ENCODE peak calls at places on chromosomes 5 and 9, in four cellular contexts. Y, V, C and E are unnamed samples.

GRCh38 chr5:148979104-148979723 is 83.6 kb downstream of the SH3TC2 start:
- DNase-seq in Y (no peak), V (peak), C (no peak), E (peak)

GRCh38 chr9:134733480-134734232 is 92.1 kb downstream of the COL5A1 start:
- DNase-seq in Y (no peak), V (no peak), C (no peak), E (no peak)

GRCh38 chr9:116163293-116164055 is 9.9 kb downstream of the PAPPA start:
- DNase-seq in Y (no peak), V (no peak), C (no peak), E (no peak)

GRCh38 chr5:68141494-68141893 is 74.1 kb upstream of the PIK3R1 start:
- DNase-seq in Y (no peak), V (no peak), C (no peak), E (no peak)

GRCh38 chr5:157290981-157291711 is 25.2 kb downstream of the CYFIP2 start:
- DNase-seq in Y (peak), V (peak), C (no peak), E (no peak)

GRCh38 chr9:13688990-13689600 is 409.6 kb upstream of the MPDZ start:
- DNase-seq in Y (no peak), V (no peak), C (no peak), E (no peak)

GRCh38 chr5:143739741-143740140 is 72.2 kb upstream of the HMHB1 start:
- DNase-seq in Y (no peak), V (no peak), C (no peak), E (no peak)

GRCh38 chr5:146130440-146131045 is 25.2 kb upstream of the PLAC8L1 start:
- DNase-seq in Y (no peak), V (no peak), C (no peak), E (no peak)

GRCh38 chr5:120258123-120258522 is 206.0 kb upstream of the PRR16 start:
- DNase-seq in Y (no peak), V (no peak), C (no peak), E (no peak)

GRCh38 chr5:2307631-2308030 is 424.9 kb upstream of the IRX4 start:
- DNase-seq in Y (no peak), V (no peak), C (no peak), E (peak)

GRCh38 chr9:136885950-136886578 is at the start of gene TRAF2:
- DNase-seq in Y (peak), V (peak), C (peak), E (peak)
- TF ChIP-seq EP300 in Y (no peak), V (no peak), C (no peak), E (no peak)

DNA sequence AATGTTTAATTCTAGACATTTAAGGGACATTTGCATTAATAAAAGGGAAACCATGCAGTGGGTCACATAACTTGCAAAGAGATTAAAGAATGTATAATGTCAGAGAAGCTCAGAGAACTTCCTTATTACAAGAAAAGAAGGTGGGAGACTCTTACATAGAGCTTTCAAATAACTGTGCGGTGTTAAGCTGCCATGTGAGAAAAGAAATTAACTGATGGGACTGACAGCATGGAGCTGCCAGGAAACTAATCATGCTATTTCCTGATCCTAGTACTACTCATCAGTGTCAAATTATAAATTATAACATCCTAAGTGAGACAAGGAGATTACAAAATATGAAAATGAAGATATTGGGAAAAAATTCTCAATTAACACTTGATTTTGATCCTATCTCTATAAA is 609.4 kb upstream of the NUDT12 start:
- DNase-seq in Y (no peak), V (no peak), C (no peak), E (no peak)
- TF ChIP-seq EP300 in Y (no peak), V (no peak), C (no peak), E (no peak)

GRCh38 chr9:90953805-90954204 is 152.2 kb downstream of the SYK start:
- DNase-seq in Y (no peak), V (no peak), C (no peak), E (no peak)

GRCh38 chr9:90948156-90948555 is 146.5 kb downstream of the SYK start:
- DNase-seq in Y (no peak), V (peak), C (no peak), E (no peak)

GRCh38 chr9:90956026-90956810 is 154.6 kb downstream of the SYK start:
- DNase-seq in Y (no peak), V (no peak), C (no peak), E (no peak)

GRCh38 chr9:90950600-90950999 is 149.0 kb downstream of the SYK start:
- DNase-seq in Y (no peak), V (no peak), C (no peak), E (no peak)

DNA sequence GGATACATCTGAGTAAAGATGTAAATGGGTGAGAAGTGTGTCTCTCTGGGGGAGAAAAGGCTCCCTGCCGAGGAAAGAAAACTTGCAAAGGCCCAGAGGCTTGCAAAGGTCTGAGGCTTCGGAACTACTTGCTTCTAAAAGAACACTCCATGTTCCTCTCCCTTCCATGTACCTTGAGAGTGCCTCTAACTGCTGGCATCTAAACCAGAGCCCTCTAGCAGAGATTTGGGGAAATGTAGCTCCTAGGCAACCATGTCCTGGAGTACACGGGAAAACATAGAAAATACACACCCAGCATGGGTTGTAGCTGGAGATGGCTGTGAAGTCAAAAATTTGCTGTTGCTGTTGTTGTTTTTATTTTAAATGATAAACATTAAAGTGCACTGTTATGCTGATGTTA is 151.6 kb downstream of the SYK start:
- DNase-seq in Y (no peak), V (no peak), C (no peak), E (no peak)
- TF ChIP-seq EP300 in Y (no peak), V (no peak), C (no peak), E (no peak)

DNA sequence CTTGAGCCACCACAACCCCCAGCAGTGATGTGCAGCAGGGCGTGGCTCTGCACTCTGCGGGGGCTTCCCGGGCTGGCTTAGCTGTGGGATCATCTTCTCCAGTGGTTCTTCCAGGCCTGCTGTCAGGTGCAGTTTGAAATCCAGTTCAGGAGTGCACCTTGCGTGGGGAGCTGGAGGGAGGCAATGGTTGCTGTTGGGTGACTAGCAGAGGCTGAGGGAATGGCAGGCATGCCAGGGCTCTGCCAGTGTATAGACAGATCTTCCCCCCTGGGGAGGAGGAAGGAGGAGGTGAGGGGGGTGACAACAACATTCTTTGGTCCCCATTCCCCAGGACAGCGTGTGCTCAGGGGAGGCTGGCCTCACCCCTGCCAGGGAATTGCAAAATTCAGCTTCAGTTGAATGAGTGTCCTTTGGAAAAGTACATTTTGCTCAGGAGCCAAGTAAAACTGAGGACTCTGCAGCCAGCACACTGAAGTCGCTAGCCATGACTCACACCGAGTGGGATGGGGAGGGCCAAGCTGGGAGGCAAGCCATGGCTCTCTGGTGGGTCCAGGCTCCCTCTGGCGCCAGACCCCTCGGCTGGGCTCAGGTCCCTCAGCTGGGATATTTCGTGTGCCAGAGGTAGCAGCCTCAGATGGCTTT is 35.0 kb downstream of the ERGIC1 start:
- DNase-seq in Y (peak), V (peak), C (no peak), E (peak)
- TF ChIP-seq EP300 in Y (peak), V (peak), C (no peak), E (peak)

DNA sequence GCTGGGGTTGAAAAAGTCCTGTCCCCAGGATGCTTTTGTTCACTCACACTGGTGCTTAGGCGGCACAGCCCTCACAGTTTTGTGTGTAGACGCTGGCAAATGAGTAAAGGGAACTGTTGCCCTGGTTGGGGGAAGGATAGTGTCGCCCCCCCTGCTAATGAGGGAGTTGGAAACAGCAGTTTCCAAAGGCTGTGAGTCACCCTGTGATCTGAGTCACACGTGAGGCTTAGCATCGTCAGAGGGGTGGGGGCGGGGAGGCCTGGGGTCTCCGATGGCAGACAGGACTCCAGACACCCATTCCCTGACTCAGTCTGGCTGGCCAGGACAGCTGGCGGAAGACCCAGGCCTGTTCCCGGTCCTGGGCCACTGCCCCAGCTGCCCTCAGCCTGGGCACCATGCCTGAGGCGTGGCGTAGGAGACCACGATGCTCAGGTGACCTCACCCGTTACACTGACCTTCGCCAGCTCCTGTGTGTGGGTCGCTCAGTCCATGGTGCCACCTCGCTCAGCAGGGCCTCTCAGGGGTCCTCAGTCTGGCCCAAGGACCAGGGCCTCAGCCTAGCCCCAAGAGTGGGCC is 2.9 kb downstream of the DNAJB5 start:
- DNase-seq in Y (no peak), V (peak), C (no peak), E (peak)
- TF ChIP-seq EP300 in Y (no peak), V (no peak), C (no peak), E (no peak)

DNA sequence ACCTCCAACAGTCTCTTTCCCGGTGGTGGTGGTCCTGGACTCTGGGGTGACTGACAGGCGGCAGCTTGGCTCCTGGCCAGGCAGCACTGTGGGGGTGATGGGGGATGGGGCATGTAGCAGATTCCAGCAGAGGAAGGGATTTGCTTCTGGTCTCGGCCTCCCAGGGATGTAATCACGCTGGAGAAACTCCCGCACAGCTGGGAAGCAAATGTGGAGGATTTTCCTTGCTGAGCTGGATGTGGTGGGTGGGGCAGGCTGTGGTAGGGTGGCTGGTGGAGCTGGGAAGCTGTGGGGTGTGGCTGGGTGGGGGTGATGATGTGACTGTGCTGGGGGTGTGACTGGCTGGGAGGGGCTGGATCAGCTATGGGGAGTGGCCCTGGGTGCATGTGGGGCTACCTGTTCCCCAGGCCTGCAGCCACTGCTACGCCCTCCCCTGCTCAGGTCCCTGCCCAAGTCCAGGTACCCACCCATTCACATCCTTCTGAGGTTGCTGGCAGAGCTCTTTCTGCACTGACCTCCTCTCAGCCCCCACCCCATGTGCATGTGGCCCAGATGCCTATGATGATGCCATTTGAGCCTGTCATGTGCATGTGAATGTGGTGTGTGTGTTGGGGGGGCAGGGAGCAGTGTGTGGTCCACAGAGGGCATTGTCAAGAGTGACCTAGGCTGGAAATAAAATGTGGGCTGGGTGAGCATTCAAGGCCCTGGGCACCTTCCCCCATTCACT is 3.9 kb downstream of the NDST1 start:
- DNase-seq in Y (peak), V (peak), C (no peak), E (peak)
- TF ChIP-seq EP300 in Y (no peak), V (no peak), C (no peak), E (no peak)

DNA sequence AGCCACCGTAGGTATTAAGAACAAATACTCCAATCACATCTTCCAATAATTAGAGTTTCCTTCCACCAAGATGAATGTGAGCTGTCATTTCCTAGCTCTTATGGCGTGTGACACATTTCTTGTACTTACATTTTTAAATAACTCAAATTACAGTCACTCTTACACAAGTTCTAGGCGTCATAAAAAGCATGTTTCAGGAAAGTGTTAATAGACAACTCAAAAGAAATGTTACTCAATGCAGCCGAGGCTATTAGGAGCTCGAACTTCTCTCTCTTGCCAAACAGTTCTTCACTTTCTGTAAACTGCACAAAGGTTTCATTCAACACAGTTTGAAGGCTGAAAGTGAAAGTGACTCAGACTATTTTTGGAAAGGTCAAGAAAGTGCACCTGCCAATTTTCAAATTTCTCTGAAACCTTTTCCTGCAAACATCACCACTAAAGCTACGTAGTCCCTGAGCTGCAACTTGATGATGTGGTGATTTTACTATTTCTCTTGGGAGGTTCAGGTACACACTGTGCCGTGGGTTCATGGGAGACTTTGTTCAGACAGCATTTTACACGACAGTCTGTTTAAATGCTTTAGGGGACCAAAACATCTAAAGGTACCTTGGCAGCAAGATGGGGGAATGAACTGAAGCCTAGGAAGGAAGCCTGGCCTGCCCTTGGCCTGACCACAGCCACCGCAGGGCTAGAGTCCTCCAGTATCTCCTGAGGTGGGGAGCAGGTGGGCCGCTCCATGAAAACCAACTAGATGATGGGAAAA is 153.6 kb downstream of the AUH start:
- DNase-seq in Y (no peak), V (no peak), C (no peak), E (no peak)
- TF ChIP-seq EP300 in Y (no peak), V (peak), C (no peak), E (no peak)

DNA sequence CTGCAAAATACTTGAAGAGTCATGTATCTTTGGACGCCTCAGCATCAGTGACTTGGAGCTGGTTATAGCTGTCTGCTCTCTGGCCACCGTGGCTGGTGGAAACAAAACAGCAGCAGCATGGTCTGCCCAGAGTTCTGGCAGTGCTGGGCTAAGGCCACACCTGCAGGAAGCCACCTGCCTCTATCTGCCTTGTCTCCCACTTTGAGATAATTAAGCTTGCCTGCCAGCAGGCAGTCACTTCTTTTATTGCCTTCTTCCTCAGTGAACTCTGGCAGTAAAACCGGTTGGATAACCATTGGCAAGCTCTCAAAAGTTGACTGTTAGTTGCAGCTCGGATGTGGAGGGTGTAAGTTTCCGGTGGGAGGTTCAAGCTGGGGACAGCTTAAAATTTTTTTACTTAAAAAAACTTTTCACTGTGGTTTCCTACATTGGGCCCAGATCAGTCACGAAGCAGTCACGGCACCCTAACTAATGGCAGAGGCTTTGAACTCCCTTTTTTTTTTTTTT is 4.9 kb downstream of the SMIM3 start:
- DNase-seq in Y (no peak), V (peak), C (no peak), E (no peak)
- TF ChIP-seq EP300 in Y (no peak), V (no peak), C (no peak), E (no peak)